ENCODE peak calls at places on chromosomes 12 and 14, in six cellular contexts. D is T-helper 1 cell; X is left colon; W is NCI-H510A treated with DMSO at 0.1 percent for 48 hours; L is A172; U is stimulated activated CD4-positive, alpha-beta T cell treated with anti-CD3 and anti-CD28 coated beads, Interleukin-4, amount 100 ng/mL, for 1 hour. S is an unnamed sample.

GRCh38 chr14:51507556-51508511 is 143.9 kb upstream of the FRMD6 start:
- DNase-seq in W (peak; percentile 4), D (no peak), X (peak; percentile 61), U (no peak), L (peak; percentile 29), S (no peak)

GRCh38 chr12:128338344-128338743 is 71.4 kb downstream of the TMEM132C start:
- DNase-seq in X (no peak), D (no peak), W (no peak), U (no peak), L (no peak), S (no peak)

GRCh38 chr12:105659355-105660075 is 329.0 kb downstream of the C12orf75 start:
- DNase-seq in U (no peak), L (peak; percentile 32), X (no peak), W (no peak), D (no peak), S (no peak)

GRCh38 chr12:51904951-51905471 is 2.3 kb upstream of the ACVRL1 start:
- DNase-seq in W (no peak), X (peak; percentile 27), L (no peak), U (no peak), D (no peak), S (no peak)

GRCh38 chr12:104975621-104976343 is 10.3 kb upstream of the NOPCHAP1 start:
- DNase-seq in L (peak; percentile 40), D (no peak), X (no peak), U (no peak), W (no peak), S (no peak)

GRCh38 chr14:56351861-56352260 is 227.7 kb upstream of the TMEM260 start:
- DNase-seq in D (no peak), L (peak; percentile 38), X (no peak), U (no peak), W (no peak), S (no peak)

GRCh38 chr14:90721619-90722305 is 94.5 kb downstream of the TTC7B start:
- DNase-seq in D (no peak), X (no peak), W (no peak), L (peak; percentile 69), U (no peak), S (no peak)

GRCh38 chr14:33839193-33840076 is 111.4 kb downstream of the EGLN3 start:
- DNase-seq in X (no peak), U (peak; percentile 43), L (peak; percentile 13), W (peak; percentile 66), D (no peak), S (no peak)

GRCh38 chr14:77459072-77459723 is 1.3 kb downstream of the AHSA1 start:
- DNase-seq in L (peak; percentile 39), X (peak; percentile 57), U (peak; percentile 55), W (peak; percentile 32), D (no peak), S (peak; percentile 51)

GRCh38 chr12:12546314-12546772 is 16.3 kb downstream of the DUSP16 start:
- DNase-seq in D (no peak), W (peak; percentile 52), U (no peak), L (no peak), X (no peak), S (peak; percentile 99)

GRCh38 chr12:63804746-63805145 is 25.0 kb downstream of the RXYLT1 start:
- DNase-seq in D (no peak), L (no peak), W (no peak), U (no peak), X (no peak), S (no peak)

GRCh38 chr14:104805941-104806624 is 5.2 kb downstream of the ZBTB42 start:
- DNase-seq in W (no peak), U (no peak), D (no peak), L (no peak), X (no peak), S (peak; percentile 34)

GRCh38 chr14:105087963-105088811 is 23.0 kb upstream of the GPR132 start:
- DNase-seq in W (no peak), X (no peak), D (no peak), L (peak; percentile 69), U (no peak), S (no peak)

GRCh38 chr12:1993341-1993740 is 10.9 kb downstream of the DCP1B start:
- DNase-seq in W (no peak), D (no peak), X (no peak), U (no peak), L (peak; percentile 52), S (no peak)

GRCh38 chr12:94649349-94650142 is 811 bp downstream of the TMCC3 start:
- DNase-seq in D (no peak), L (no peak), U (peak; percentile 35), X (peak; percentile 45), W (peak; percentile 24), S (no peak)

GRCh38 chr14:105891631-105892452 is 365.5 kb downstream of the TMEM121 start:
- DNase-seq in D (peak; percentile 5), X (no peak), W (no peak), U (no peak), L (no peak), S (no peak)

GRCh38 chr14:57287745-57288144 is 19.0 kb downstream of the AP5M1 start:
- DNase-seq in D (no peak), X (no peak), W (no peak), L (no peak), U (no peak), S (no peak)

GRCh38 chr12:19095331-19095730 is 34.2 kb upstream of the PLEKHA5 start:
- DNase-seq in L (no peak), W (no peak), D (no peak), U (no peak), X (no peak), S (no peak)

GRCh38 chr14:102392506-102392905 is 29.8 kb downstream of the TECPR2 start:
- DNase-seq in D (no peak), X (no peak), W (no peak), L (no peak), U (no peak), S (no peak)

GRCh38 chr12:12883369-12884001 is 7.9 kb upstream of the GPRC5A start:
- DNase-seq in L (peak; percentile 75), W (no peak), X (no peak), U (no peak), D (no peak), S (no peak)

GRCh38 chr14:65243766-65244442 is 141.6 kb upstream of the MAX start:
- DNase-seq in W (no peak), U (no peak), L (no peak), X (peak; percentile 24), D (no peak), S (no peak)

GRCh38 chr14:58280954-58281787 is 17.2 kb upstream of the ARID4A start:
- DNase-seq in W (no peak), L (peak; percentile 69), D (no peak), X (peak; percentile 58), U (no peak), S (no peak)

GRCh38 chr12:3965096-3965495 is 91.9 kb upstream of the PARP11 start:
- DNase-seq in L (no peak), W (no peak), X (no peak), U (no peak), D (no peak), S (no peak)

GRCh38 chr14:91732859-91733477 is 1.1 kb upstream of the CATSPERB start:
- DNase-seq in L (no peak), D (no peak), U (no peak), X (no peak), W (no peak), S (no peak)

GRCh38 chr14:98259881-98260280 is 1012.1 kb downstream of the BCL11B start:
- DNase-seq in U (no peak), W (no peak), L (no peak), D (no peak), X (peak; percentile 39), S (no peak)

GRCh38 chr14:100864206-100864605 is 38.3 kb downstream of the MEG3 start:
- DNase-seq in L (no peak), U (no peak), X (no peak), D (no peak), W (no peak), S (no peak)

GRCh38 chr12:130791699-130792098 is 47.4 kb downstream of the STX2 start:
- DNase-seq in D (no peak), L (no peak), U (no peak), W (no peak), X (no peak), S (no peak)

GRCh38 chr12:125143491-125143890 is 78.3 kb downstream of the AACS start:
- DNase-seq in W (no peak), X (peak; percentile 55), L (no peak), U (no peak), D (no peak), S (no peak)

GRCh38 chr14:91754185-91754584 is 22.3 kb upstream of the CATSPERB start:
- DNase-seq in L (no peak), D (no peak), X (no peak), U (no peak), W (no peak), S (no peak)

GRCh38 chr14:91929700-91930099 is 17.8 kb downstream of the FBLN5 start:
- DNase-seq in L (no peak), X (no peak), D (no peak), W (no peak), U (no peak), S (no peak)

GRCh38 chr12:113506867-113507266 is 35.2 kb upstream of the LHX5 start:
- DNase-seq in L (no peak), X (no peak), D (no peak), W (no peak), U (no peak), S (peak; percentile 6)

GRCh38 chr12:95710386-95710785 is 80.2 kb downstream of the NTN4 start:
- DNase-seq in X (no peak), U (no peak), D (no peak), L (no peak), W (no peak), S (no peak)

S was measured in NCI-H146.